ENCODE peak calls at places on chromosomes 4 and X, in five cellular contexts. W, K, M, J and C are unnamed samples.
A peak's percentile ranks its signal among the peaks of the same experiment; 100 is the strongest.

GRCh38 chrX:78796916-78797315 is 49.4 kb downstream of the LPAR4 start:
- DNase-seq in W (peak; percentile 37), K (no peak), M (no peak), J (no peak), C (no peak)

GRCh38 chr4:111450867-111451266 is 694.4 kb upstream of the FAM241A start:
- DNase-seq in W (no peak), K (no peak), M (no peak), J (no peak), C (no peak)

GRCh38 chr4:87938746-87939145 is 36.8 kb upstream of the SPP1 start:
- DNase-seq in W (no peak), K (no peak), M (no peak), J (no peak), C (no peak)

GRCh38 chrX:104195489-104196084 is 29.3 kb downstream of the FAM199X start:
- DNase-seq in W (no peak), K (peak; percentile 14), M (no peak), J (peak; percentile 44), C (no peak)

GRCh38 chr4:146450524-146450923 is 71.2 kb downstream of the SLC10A7 start:
- DNase-seq in W (no peak), K (no peak), M (no peak), J (no peak), C (no peak)

GRCh38 chrX:8083276-8083675 is 87.8 kb downstream of the VCX2 start:
- DNase-seq in W (no peak), K (no peak), M (no peak), J (no peak), C (no peak)

GRCh38 chr4:48905363-48906015 is 1.1 kb downstream of the OCIAD2 start:
- DNase-seq in W (no peak), K (peak; percentile 56), M (no peak), J (peak; percentile 22), C (peak; percentile 68)

GRCh38 chr4:70714061-70714468 is 7.7 kb upstream of the RUFY3 start:
- DNase-seq in W (no peak), K (no peak), M (no peak), J (no peak), C (no peak)

GRCh38 chr4:25982962-25983361 is 68.9 kb downstream of the SMIM20 start:
- DNase-seq in W (no peak), K (no peak), M (no peak), J (no peak), C (no peak)

GRCh38 chr4:6925357-6925836 is 15.8 kb downstream of the TBC1D14 start:
- DNase-seq in W (peak; percentile 86), K (no peak), M (no peak), J (no peak), C (no peak)

GRCh38 chr4:55980725-55981124 is 32.0 kb downstream of the CEP135 start:
- DNase-seq in W (no peak), K (no peak), M (no peak), J (no peak), C (no peak)

GRCh38 chr4:39526810-39527295 is 386 bp downstream of the UGDH start:
- DNase-seq in W (no peak), K (no peak), M (no peak), J (peak; percentile 77), C (no peak)

GRCh38 chr4:169493164-169493524 is 119.2 kb downstream of the NEK1 start:
- DNase-seq in W (no peak), K (no peak), M (no peak), J (no peak), C (no peak)
- TF ChIP-seq CTCF in W (no peak), K (no peak), M (no peak), J (no peak), C (no peak)

GRCh38 chr4:72205831-72206230 is 174.0 kb downstream of the NPFFR2 start:
- DNase-seq in W (no peak), K (no peak), M (no peak), J (no peak), C (peak; percentile 24)

GRCh38 chr4:72208421-72209075 is 176.7 kb downstream of the NPFFR2 start:
- DNase-seq in W (no peak), K (no peak), M (no peak), J (no peak), C (peak; percentile 27)

GRCh38 chr4:72205298-72205697 is 173.5 kb downstream of the NPFFR2 start:
- DNase-seq in W (no peak), K (no peak), M (no peak), J (no peak), C (no peak)

GRCh38 chr4:72207196-72207595 is 175.4 kb downstream of the NPFFR2 start:
- DNase-seq in W (no peak), K (no peak), M (no peak), J (no peak), C (no peak)

GRCh38 chr4:72209600-72209999 is 177.8 kb downstream of the NPFFR2 start:
- DNase-seq in W (no peak), K (no peak), M (no peak), J (no peak), C (peak; percentile 68)
- H3K27ac ChIP-seq in W (no peak overlapping the region), K (no peak overlapping the region), M (no peak overlapping the region), J (no peak overlapping the region), C (no peak overlapping the region)

DNA sequence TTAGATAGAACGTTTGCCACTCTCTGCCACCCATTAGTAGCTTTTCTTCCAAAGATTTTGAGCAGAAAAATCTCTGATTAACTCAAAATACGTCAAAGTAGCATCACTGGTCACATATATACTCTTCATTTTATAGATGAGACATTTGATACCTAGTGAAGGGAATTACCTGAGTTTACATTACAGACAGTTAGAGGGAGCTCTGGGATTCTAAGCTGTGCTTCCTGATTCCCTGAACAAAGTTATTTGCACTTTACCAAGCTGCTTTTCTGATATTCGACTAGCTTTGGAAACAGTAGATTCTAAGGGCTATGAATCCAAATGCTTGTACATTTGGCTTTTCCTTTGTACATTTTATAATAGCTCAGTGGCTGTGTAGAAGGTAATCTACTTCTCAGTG is 1602.1 kb downstream of the STIM2 start:
- DNase-seq in W (no peak), K (no peak), M (no peak), J (peak; percentile 27), C (no peak)
- TF ChIP-seq CTCF in W (no peak), K (no peak), M (no peak), J (peak; percentile 48), C (no peak)

GRCh38 chrX:130097507-130098201 is 12.6 kb downstream of the ELF4 start:
- DNase-seq in W (no peak), K (no peak), M (no peak), J (no peak), C (no peak)
- H3K27ac ChIP-seq in W (peak overlapping the region; percentile 1), K (peak overlapping the region; percentile 40), M (no peak overlapping the region), J (no peak overlapping the region), C (peak overlapping the region; percentile 78)

GRCh38 chr4:67571975-67572374 is 13.4 kb downstream of the STAP1 start:
- DNase-seq in W (no peak), K (no peak), M (no peak), J (no peak), C (no peak)

GRCh38 chr4:67575889-67576329 is 17.4 kb downstream of the STAP1 start:
- DNase-seq in W (no peak), K (no peak), M (no peak), J (no peak), C (no peak)

GRCh38 chr4:67575232-67575888 is 16.8 kb downstream of the STAP1 start:
- DNase-seq in W (peak; percentile 21), K (no peak), M (no peak), J (peak; percentile 55), C (no peak)

GRCh38 chr4:67570537-67570936 is 12.0 kb downstream of the STAP1 start:
- DNase-seq in W (no peak), K (no peak), M (no peak), J (no peak), C (no peak)

GRCh38 chr4:67573193-67573592 is 14.7 kb downstream of the STAP1 start:
- DNase-seq in W (no peak), K (no peak), M (no peak), J (no peak), C (no peak)
- TF ChIP-seq CTCF in W (no peak), K (no peak), M (no peak), J (no peak), C (no peak)

GRCh38 chr4:186935881-186936280 is 212.2 kb upstream of the FAT1 start:
- DNase-seq in W (no peak), K (no peak), M (no peak), J (no peak), C (no peak)
- H3K27ac ChIP-seq in W (no peak overlapping the region), K (peak overlapping the region; percentile 83), M (no peak overlapping the region), J (no peak overlapping the region), C (no peak overlapping the region)

GRCh38 chr4:108172231-108172779 is 3.6 kb upstream of the LEF1 start:
- DNase-seq in W (no peak), K (no peak), M (no peak), J (peak; percentile 33), C (no peak)
- TF ChIP-seq CTCF in W (no peak), K (no peak), M (no peak), J (no peak), C (peak; percentile 10)

GRCh38 chrX:3268804-3269203 is 77.6 kb downstream of the MXRA5 start:
- DNase-seq in W (no peak), K (no peak), M (no peak), J (no peak), C (peak; percentile 12)

DNA sequence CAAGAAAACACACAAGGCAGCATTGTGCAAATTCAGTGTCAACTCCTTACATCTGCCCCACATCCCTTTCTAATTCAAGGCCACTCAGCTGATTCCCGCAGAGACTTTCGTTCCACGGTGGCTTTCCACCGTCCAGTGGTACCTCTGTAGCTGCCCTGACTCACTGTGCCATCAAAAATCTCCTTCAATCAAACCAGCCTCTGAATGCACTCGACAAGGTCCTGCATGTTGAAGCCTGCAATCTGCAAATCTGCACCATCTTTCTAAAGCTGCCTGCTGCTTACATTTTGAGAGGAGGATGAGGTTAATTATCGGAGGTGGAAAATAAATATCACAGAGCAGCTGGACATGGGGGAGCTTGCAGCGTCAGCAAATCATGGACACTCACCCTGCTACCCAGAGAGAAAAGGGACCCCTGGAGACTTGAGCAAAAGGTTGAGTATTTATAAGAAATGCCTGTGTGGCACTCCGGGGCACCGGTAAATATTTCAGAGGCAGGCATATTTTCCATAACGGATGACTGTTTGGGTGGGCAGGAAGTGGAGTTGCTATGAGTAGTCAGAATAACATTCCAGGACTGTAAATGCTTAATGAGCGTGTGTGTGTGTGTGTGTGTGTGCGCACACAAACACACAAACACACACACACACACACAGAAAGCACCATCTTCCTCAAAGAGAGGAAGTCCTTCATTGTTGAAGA is 74.8 kb downstream of the MXRA5 start:
- DNase-seq in W (no peak), K (peak; percentile 18), M (no peak), J (no peak), C (peak; percentile 45)
- H3K27ac ChIP-seq in W (no peak overlapping the region), K (peak overlapping the region; percentile 35), M (peak overlapping the region; percentile 68), J (no peak overlapping the region), C (peak overlapping the region; percentile 92)

GRCh38 chr4:3074078-3074845 is at the start of the genes HTT and HTT-AS:
- DNase-seq in W (peak; percentile 81), K (peak; percentile 88), M (peak; percentile 81), J (peak; percentile 93), C (peak; percentile 92)
- TF ChIP-seq CTCF in W (no peak), K (no peak), M (peak; percentile 9), J (no peak), C (no peak)

GRCh38 chrX:119669424-119670037 is 23.4 kb downstream of the SEPTIN6 start:
- DNase-seq in W (no peak), K (no peak), M (no peak), J (no peak), C (no peak)
- H3K27ac ChIP-seq in W (no peak overlapping the region), K (no peak overlapping the region), M (peak overlapping the region; percentile 39), J (no peak overlapping the region), C (no peak overlapping the region)